ENCODE peak calls at places on chromosomes 6 and 20, in eight cellular contexts. R is SJSA1, O is aorta, P is PC-9, D is A549, V is testis, Y is mesendoderm, N is neural progenitor cell. U is an unnamed sample.

GRCh38 chr6:111845441-111845871 is 27.8 kb downstream of the FYN start:
- DNase-seq in Y (no peak), N (peak; percentile 39), O (no peak), R (no peak), D (no peak), V (no peak), P (no peak), U (no peak)

GRCh38 chr6:113969888-113970807 is 800 bp downstream of the HDAC2 start:
- DNase-seq in N (peak; percentile 80), Y (peak; percentile 80), D (peak; percentile 27), V (peak; percentile 59), R (peak; percentile 57), P (peak; percentile 43), O (peak; percentile 76), U (peak; percentile 81)

GRCh38 chr20:37369846-37370245 is 23.9 kb downstream of the SRC start:
- DNase-seq in R (no peak), D (no peak), Y (no peak), O (no peak), V (no peak), P (no peak), N (no peak), U (no peak)

GRCh38 chr20:51084598-51084997 is 61.7 kb upstream of the KCNG1 start:
- DNase-seq in Y (no peak), O (no peak), V (no peak), P (no peak), D (no peak), R (no peak), N (peak; percentile 56), U (no peak)

GRCh38 chr6:163405412-163406309 is 8.9 kb upstream of the QKI start:
- DNase-seq in R (no peak), P (no peak), Y (no peak), D (no peak), V (peak; percentile 85), O (peak; percentile 90), N (no peak), U (peak; percentile 84)

GRCh38 chr6:54595844-54596243 is 250.7 kb upstream of the FAM83B start:
- DNase-seq in D (no peak), R (no peak), N (no peak), P (no peak), V (no peak), Y (no peak), O (no peak), U (no peak)

GRCh38 chr6:159800141-159800865 is at the start of gene PNLDC1:
- DNase-seq in R (no peak), V (peak; percentile 62), D (no peak), O (no peak), P (no peak), Y (no peak), N (no peak), U (no peak)

GRCh38 chr6:112035446-112035845 is 18.5 kb upstream of the CCN6 start:
- DNase-seq in P (no peak), N (no peak), O (no peak), Y (no peak), R (no peak), V (no peak), D (no peak), U (no peak)

GRCh38 chr6:80425089-80425823 is 318.8 kb downstream of the BCKDHB start:
- DNase-seq in N (no peak), Y (no peak), P (no peak), D (no peak), R (peak; percentile 66), O (no peak), V (no peak), U (no peak)

GRCh38 chr20:61614311-61615100 is 362.4 kb downstream of the CDH4 start:
- DNase-seq in Y (no peak), O (no peak), N (no peak), P (no peak), V (no peak), R (no peak), D (no peak), U (no peak)

GRCh38 chr6:154474636-154475428 is 35.7 kb downstream of the CNKSR3 start:
- DNase-seq in P (peak; percentile 43), N (no peak), V (no peak), D (peak; percentile 24), Y (no peak), R (peak; percentile 78), O (peak; percentile 78), U (no peak)

GRCh38 chr6:48834706-48835105 is 628.3 kb downstream of the MMUT start:
- DNase-seq in V (no peak), P (no peak), N (no peak), R (no peak), D (no peak), Y (no peak), O (no peak), U (no peak)

DNA sequence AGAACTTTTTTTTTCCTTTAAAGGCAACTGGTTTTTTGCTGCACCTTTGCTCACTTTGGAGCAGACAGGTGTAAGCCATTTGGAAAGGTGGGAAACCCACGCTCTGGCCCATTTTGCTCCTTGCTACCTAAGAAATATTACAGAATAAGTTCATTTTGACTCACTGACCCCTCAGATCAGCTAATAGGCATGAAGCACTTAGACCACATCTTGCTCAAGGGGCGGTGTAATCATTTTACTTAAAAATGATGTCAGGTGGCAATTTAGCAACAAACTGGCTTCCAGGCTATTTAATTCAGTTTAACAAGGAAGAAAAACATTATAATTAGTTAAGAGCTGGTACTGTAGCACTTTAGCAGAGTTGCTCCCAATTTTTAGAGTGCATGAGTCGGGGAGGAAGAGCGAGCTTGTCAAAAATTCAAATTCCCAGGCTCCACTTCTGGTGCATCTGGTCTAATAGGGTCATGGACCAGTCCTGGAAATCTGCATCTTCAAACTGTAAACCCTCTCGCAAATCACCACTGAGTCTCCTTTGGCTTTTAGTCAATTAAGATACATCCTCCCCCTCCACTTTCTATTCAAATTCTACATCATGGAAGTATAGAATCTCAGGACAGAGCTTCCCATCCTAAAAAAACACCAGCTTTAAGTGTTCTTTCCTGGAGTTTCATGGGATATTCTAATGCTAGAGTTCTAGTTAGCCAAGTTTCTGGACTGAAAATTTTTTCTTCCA is 38.2 kb downstream of the JAG1 start:
- DNase-seq in V (no peak), O (no peak), N (no peak), D (no peak), R (no peak), Y (no peak), P (no peak), U (no peak)
- H3K4me1 ChIP-seq in V (peaks cover 12% of the 10 kb centered on the region), O (peaks cover 8% of the 10 kb centered on the region), N (peaks cover 96% of the 10 kb centered on the region), D (peaks cover 52% of the 10 kb centered on the region), R (peaks cover 35% of the 10 kb centered on the region), Y (peaks cover 13% of the 10 kb centered on the region), P (no peaks in the 10 kb centered on the region), U (peaks cover 20% of the 10 kb centered on the region)

GRCh38 chr6:87082160-87082721 is 12.7 kb downstream of the CGA start:
- DNase-seq in N (no peak), O (no peak), P (no peak), Y (no peak), R (no peak), D (no peak), V (no peak), U (no peak)
- H3K4me1 ChIP-seq in N (no peaks in the 10 kb centered on the region), O (no peaks in the 10 kb centered on the region), P (no peaks in the 10 kb centered on the region), Y (no peaks in the 10 kb centered on the region), R (no peaks in the 10 kb centered on the region), D (no peaks in the 10 kb centered on the region), V (no peaks in the 10 kb centered on the region), U (no peaks in the 10 kb centered on the region)

DNA sequence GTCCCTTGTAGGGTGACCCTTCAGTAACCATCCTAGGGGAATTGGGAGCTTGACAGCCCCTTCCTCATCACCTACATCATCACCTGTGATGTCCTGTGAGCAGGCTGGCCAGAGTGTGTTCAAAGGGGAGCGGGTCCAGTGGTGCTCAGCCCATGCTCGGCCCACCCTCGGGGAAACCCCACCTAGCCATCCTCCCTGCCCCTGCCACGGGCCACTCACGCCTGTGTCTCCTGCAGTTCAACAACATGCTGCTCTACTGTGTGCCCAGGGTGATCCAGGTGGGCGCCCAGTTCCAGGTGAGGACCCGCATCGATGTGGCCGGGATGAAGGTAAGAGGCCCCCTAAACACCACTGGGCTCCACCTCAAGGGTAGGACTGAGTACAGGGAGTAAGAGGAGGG is 10.1 kb downstream of the FGD2 start:
- DNase-seq in P (no peak), O (no peak), D (no peak), V (no peak), R (no peak), N (no peak), Y (no peak), U (no peak)
- H3K4me1 ChIP-seq in P (peaks cover 22% of the 10 kb centered on the region), O (no peaks in the 10 kb centered on the region), D (peaks cover 11% of the 10 kb centered on the region), V (peaks cover 24% of the 10 kb centered on the region), R (peaks cover 6% of the 10 kb centered on the region), N (no peaks in the 10 kb centered on the region), Y (no peaks in the 10 kb centered on the region), U (peaks cover 3% of the 10 kb centered on the region)

GRCh38 chr6:2216794-2217383 is 28.5 kb downstream of the GMDS start:
- DNase-seq in N (no peak), V (no peak), P (no peak), O (no peak), R (no peak), D (no peak), Y (no peak), U (no peak)
- H3K4me1 ChIP-seq in N (peaks cover 11% of the 10 kb centered on the region), V (no peaks in the 10 kb centered on the region), P (no peaks in the 10 kb centered on the region), O (peaks cover 2% of the 10 kb centered on the region), R (no peaks in the 10 kb centered on the region), D (no peaks in the 10 kb centered on the region), Y (peaks cover under 1% of the 10 kb centered on the region), U (no peaks in the 10 kb centered on the region)

GRCh38 chr20:23162887-23163286 is 76.8 kb upstream of the CD93 start:
- DNase-seq in D (no peak), N (no peak), Y (no peak), O (no peak), P (no peak), R (no peak), V (no peak), U (no peak)
- H3K4me1 ChIP-seq in D (peaks cover 17% of the 10 kb centered on the region), N (peaks cover 20% of the 10 kb centered on the region), Y (peaks cover 2% of the 10 kb centered on the region), O (peaks cover 2% of the 10 kb centered on the region), P (peaks cover 32% of the 10 kb centered on the region), R (peaks cover 21% of the 10 kb centered on the region), V (peaks cover 49% of the 10 kb centered on the region), U (peaks cover 13% of the 10 kb centered on the region)

DNA sequence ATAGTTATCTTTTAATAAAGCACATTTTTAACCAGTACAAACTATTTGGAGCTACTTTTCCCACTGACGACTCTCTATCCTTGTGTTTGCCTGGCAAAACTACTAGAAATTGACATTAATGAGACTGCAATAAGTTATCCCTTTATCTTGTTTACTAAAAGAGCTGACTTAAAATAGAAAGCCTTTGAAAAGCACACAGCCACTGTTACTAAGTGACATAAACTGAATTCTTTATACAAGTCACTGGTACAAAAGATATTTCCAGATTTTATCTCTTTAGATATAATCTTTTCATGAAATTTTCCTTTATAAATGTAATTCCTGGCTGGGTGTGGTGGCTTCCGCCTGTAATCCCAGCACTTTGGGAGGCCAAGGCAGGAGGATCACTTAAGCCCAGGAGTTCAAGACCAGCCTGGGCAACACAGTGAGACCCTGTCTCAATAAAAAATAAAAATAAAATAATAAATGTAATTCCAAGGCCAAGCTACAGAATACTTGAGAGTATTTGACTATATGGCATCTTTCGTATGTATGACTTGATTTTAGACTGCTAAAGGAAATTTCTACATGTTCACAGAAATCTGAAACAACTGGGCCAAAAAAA is 9.5 kb downstream of the MBOAT1 start:
- DNase-seq in O (no peak), P (no peak), V (no peak), D (peak; percentile 36), R (no peak), Y (no peak), N (no peak), U (no peak)
- H3K4me1 ChIP-seq in O (no peaks in the 10 kb centered on the region), P (peaks cover 16% of the 10 kb centered on the region), V (no peaks in the 10 kb centered on the region), D (peaks cover 39% of the 10 kb centered on the region), R (peaks cover 76% of the 10 kb centered on the region), Y (no peaks in the 10 kb centered on the region), N (no peaks in the 10 kb centered on the region), U (peaks cover 4% of the 10 kb centered on the region)